ENCODE peak calls at places on chromosomes 11 and 22, in ten cellular contexts. One of them, this sample, is unnamed.

GRCh38 chr11:121067453-121067852 is 33.6 kb upstream of the TECTA start:
- DNase-seq in T-helper 2 cell: no peak
- DNase-seq in heart left ventricle: no peak
- DNase-seq in EH: no peak
- DNase-seq in Panc1: no peak
- DNase-seq in activated gamma-delta T cell treated with Interleukin-2 at 50 U/mL for 16 hours: no peak
- DNase-seq in esophagus muscularis mucosa: no peak
- DNase-seq in T1000: no peak
- DNase-seq in HTR-8/SVneo: no peak
- DNase-seq in naive B cell: no peak
- DNase-seq in this sample: no peak

GRCh38 chr22:33038131-33038772 is 19.9 kb downstream of the SYN3 start:
- DNase-seq in T-helper 2 cell: no peak
- DNase-seq in heart left ventricle: peak
- DNase-seq in EH: no peak
- DNase-seq in Panc1: no peak
- DNase-seq in activated gamma-delta T cell treated with Interleukin-2 at 50 U/mL for 16 hours: no peak
- DNase-seq in esophagus muscularis mucosa: no peak
- DNase-seq in T1000: no peak
- DNase-seq in HTR-8/SVneo: no peak
- DNase-seq in naive B cell: no peak
- DNase-seq in this sample: no peak

GRCh38 chr11:76740772-76741171 is 42.4 kb upstream of the TSKU start:
- DNase-seq in T-helper 2 cell: no peak
- DNase-seq in heart left ventricle: no peak
- DNase-seq in EH: no peak
- DNase-seq in Panc1: no peak
- DNase-seq in activated gamma-delta T cell treated with Interleukin-2 at 50 U/mL for 16 hours: no peak
- DNase-seq in esophagus muscularis mucosa: no peak
- DNase-seq in T1000: no peak
- DNase-seq in HTR-8/SVneo: no peak
- DNase-seq in naive B cell: no peak
- DNase-seq in this sample: no peak

GRCh38 chr11:96337541-96338530 is 5.2 kb downstream of the MAML2 start:
- DNase-seq in T-helper 2 cell: no peak
- DNase-seq in heart left ventricle: no peak
- DNase-seq in EH: peak
- DNase-seq in Panc1: no peak
- DNase-seq in activated gamma-delta T cell treated with Interleukin-2 at 50 U/mL for 16 hours: no peak
- DNase-seq in esophagus muscularis mucosa: no peak
- DNase-seq in T1000: no peak
- DNase-seq in HTR-8/SVneo: no peak
- DNase-seq in naive B cell: no peak
- DNase-seq in this sample: no peak

GRCh38 chr22:45709004-45709739 is 37.5 kb downstream of the ATXN10 start:
- DNase-seq in T-helper 2 cell: no peak
- DNase-seq in heart left ventricle: no peak
- DNase-seq in EH: peak
- DNase-seq in Panc1: no peak
- DNase-seq in activated gamma-delta T cell treated with Interleukin-2 at 50 U/mL for 16 hours: no peak
- DNase-seq in esophagus muscularis mucosa: no peak
- DNase-seq in T1000: peak
- DNase-seq in HTR-8/SVneo: no peak
- DNase-seq in naive B cell: no peak
- DNase-seq in this sample: peak

GRCh38 chr22:47417699-47418098 is 655.2 kb downstream of the TBC1D22A start:
- DNase-seq in T-helper 2 cell: no peak
- DNase-seq in heart left ventricle: no peak
- DNase-seq in EH: no peak
- DNase-seq in Panc1: no peak
- DNase-seq in activated gamma-delta T cell treated with Interleukin-2 at 50 U/mL for 16 hours: no peak
- DNase-seq in esophagus muscularis mucosa: no peak
- DNase-seq in T1000: no peak
- DNase-seq in HTR-8/SVneo: no peak
- DNase-seq in naive B cell: no peak
- DNase-seq in this sample: no peak

GRCh38 chr11:102012946-102013345 is 34.3 kb upstream of the CFAP300 start:
- DNase-seq in T-helper 2 cell: no peak
- DNase-seq in heart left ventricle: no peak
- DNase-seq in EH: peak
- DNase-seq in Panc1: no peak
- DNase-seq in activated gamma-delta T cell treated with Interleukin-2 at 50 U/mL for 16 hours: no peak
- DNase-seq in esophagus muscularis mucosa: no peak
- DNase-seq in T1000: no peak
- DNase-seq in HTR-8/SVneo: no peak
- DNase-seq in naive B cell: no peak
- DNase-seq in this sample: no peak

GRCh38 chr11:120337133-120337895 is 1.1 kb downstream of the ARHGEF12 start:
- DNase-seq in T-helper 2 cell: no peak
- DNase-seq in heart left ventricle: peak
- DNase-seq in EH: peak
- DNase-seq in Panc1: no peak
- DNase-seq in activated gamma-delta T cell treated with Interleukin-2 at 50 U/mL for 16 hours: no peak
- DNase-seq in esophagus muscularis mucosa: no peak
- DNase-seq in T1000: no peak
- DNase-seq in HTR-8/SVneo: no peak
- DNase-seq in naive B cell: peak
- DNase-seq in this sample: no peak

GRCh38 chr11:123197711-123198110 is 2.7 kb upstream of the CLMP start:
- DNase-seq in T-helper 2 cell: no peak
- DNase-seq in heart left ventricle: no peak
- DNase-seq in EH: peak
- DNase-seq in Panc1: no peak
- DNase-seq in activated gamma-delta T cell treated with Interleukin-2 at 50 U/mL for 16 hours: no peak
- DNase-seq in esophagus muscularis mucosa: no peak
- DNase-seq in T1000: no peak
- DNase-seq in HTR-8/SVneo: peak
- DNase-seq in naive B cell: no peak
- DNase-seq in this sample: no peak

GRCh38 chr22:45537734-45538181 is 35.1 kb downstream of the FBLN1 start:
- DNase-seq in T-helper 2 cell: no peak
- DNase-seq in heart left ventricle: peak
- DNase-seq in EH: peak
- DNase-seq in Panc1: no peak
- DNase-seq in activated gamma-delta T cell treated with Interleukin-2 at 50 U/mL for 16 hours: no peak
- DNase-seq in esophagus muscularis mucosa: no peak
- DNase-seq in T1000: peak
- DNase-seq in HTR-8/SVneo: no peak
- DNase-seq in naive B cell: no peak
- DNase-seq in this sample: peak

GRCh38 chr11:121769191-121769590 is 316.4 kb upstream of the SORL1-AS1 start:
- DNase-seq in T-helper 2 cell: no peak
- DNase-seq in heart left ventricle: no peak
- DNase-seq in EH: no peak
- DNase-seq in Panc1: no peak
- DNase-seq in activated gamma-delta T cell treated with Interleukin-2 at 50 U/mL for 16 hours: no peak
- DNase-seq in esophagus muscularis mucosa: no peak
- DNase-seq in T1000: no peak
- DNase-seq in HTR-8/SVneo: no peak
- DNase-seq in naive B cell: no peak
- DNase-seq in this sample: no peak

GRCh38 chr22:46117206-46118199 is 32.8 kb upstream of the PPARA start:
- DNase-seq in T-helper 2 cell: no peak
- DNase-seq in heart left ventricle: no peak
- DNase-seq in EH: no peak
- DNase-seq in Panc1: no peak
- DNase-seq in activated gamma-delta T cell treated with Interleukin-2 at 50 U/mL for 16 hours: no peak
- DNase-seq in esophagus muscularis mucosa: no peak
- DNase-seq in T1000: no peak
- DNase-seq in HTR-8/SVneo: no peak
- DNase-seq in naive B cell: no peak
- DNase-seq in this sample: no peak

GRCh38 chr11:66717925-66718319 is 11.1 kb downstream of the SPTBN2 start:
- DNase-seq in T-helper 2 cell: no peak
- DNase-seq in heart left ventricle: no peak
- DNase-seq in EH: no peak
- DNase-seq in Panc1: no peak
- DNase-seq in activated gamma-delta T cell treated with Interleukin-2 at 50 U/mL for 16 hours: no peak
- DNase-seq in esophagus muscularis mucosa: no peak
- DNase-seq in T1000: no peak
- DNase-seq in HTR-8/SVneo: no peak
- DNase-seq in naive B cell: no peak
- DNase-seq in this sample: no peak

GRCh38 chr22:27597703-27598444 is 203.7 kb downstream of the MN1 start:
- DNase-seq in T-helper 2 cell: no peak
- DNase-seq in heart left ventricle: no peak
- DNase-seq in EH: peak
- DNase-seq in Panc1: no peak
- DNase-seq in activated gamma-delta T cell treated with Interleukin-2 at 50 U/mL for 16 hours: no peak
- DNase-seq in esophagus muscularis mucosa: no peak
- DNase-seq in T1000: no peak
- DNase-seq in HTR-8/SVneo: peak
- DNase-seq in naive B cell: no peak
- DNase-seq in this sample: no peak

GRCh38 chr11:58330861-58331260 is 28.0 kb downstream of the OR5B17 start:
- DNase-seq in T-helper 2 cell: no peak
- DNase-seq in heart left ventricle: no peak
- DNase-seq in EH: peak
- DNase-seq in Panc1: no peak
- DNase-seq in activated gamma-delta T cell treated with Interleukin-2 at 50 U/mL for 16 hours: no peak
- DNase-seq in esophagus muscularis mucosa: no peak
- DNase-seq in T1000: no peak
- DNase-seq in HTR-8/SVneo: no peak
- DNase-seq in naive B cell: no peak
- DNase-seq in this sample: no peak

GRCh38 chr11:130050272-130050671 is 19.4 kb upstream of the APLP2 start:
- DNase-seq in T-helper 2 cell: no peak
- DNase-seq in heart left ventricle: no peak
- DNase-seq in EH: peak
- DNase-seq in Panc1: no peak
- DNase-seq in activated gamma-delta T cell treated with Interleukin-2 at 50 U/mL for 16 hours: no peak
- DNase-seq in esophagus muscularis mucosa: no peak
- DNase-seq in T1000: no peak
- DNase-seq in HTR-8/SVneo: no peak
- DNase-seq in naive B cell: no peak
- DNase-seq in this sample: no peak

GRCh38 chr22:27224485-27225364 is 567.3 kb downstream of the MIAT start:
- DNase-seq in T-helper 2 cell: no peak
- DNase-seq in heart left ventricle: peak
- DNase-seq in EH: peak
- DNase-seq in Panc1: no peak
- DNase-seq in activated gamma-delta T cell treated with Interleukin-2 at 50 U/mL for 16 hours: no peak
- DNase-seq in esophagus muscularis mucosa: no peak
- DNase-seq in T1000: no peak
- DNase-seq in HTR-8/SVneo: peak
- DNase-seq in naive B cell: no peak
- DNase-seq in this sample: no peak

GRCh38 chr22:38455530-38456271 is 702 bp upstream of the KCNJ4 start:
- DNase-seq in T-helper 2 cell: no peak
- DNase-seq in heart left ventricle: peak
- DNase-seq in EH: peak
- DNase-seq in Panc1: no peak
- DNase-seq in activated gamma-delta T cell treated with Interleukin-2 at 50 U/mL for 16 hours: no peak
- DNase-seq in esophagus muscularis mucosa: no peak
- DNase-seq in T1000: no peak
- DNase-seq in HTR-8/SVneo: peak
- DNase-seq in naive B cell: no peak
- DNase-seq in this sample: no peak

GRCh38 chr22:22754268-22754657 is 109.8 kb downstream of the GGTLC2 start:
- DNase-seq in T-helper 2 cell: no peak
- DNase-seq in heart left ventricle: no peak
- DNase-seq in EH: no peak
- DNase-seq in Panc1: no peak
- DNase-seq in activated gamma-delta T cell treated with Interleukin-2 at 50 U/mL for 16 hours: no peak
- DNase-seq in esophagus muscularis mucosa: no peak
- DNase-seq in T1000: no peak
- DNase-seq in HTR-8/SVneo: no peak
- DNase-seq in naive B cell: no peak
- DNase-seq in this sample: no peak